ENCODE peak calls at places on chromosomes 12 and 14, in eight cellular contexts. D, T, H, B, U, J, M and K are unnamed samples.

GRCh38 chr14:20757963-20758362 is 10.2 kb upstream of the EDDM3B start:
- DNase-seq in D (no peak), T (peak), H (no peak), B (peak), U (no peak), J (no peak), M (peak), K (peak)

GRCh38 chr12:3200779-3201738 is 123.9 kb downstream of the TSPAN9 start:
- DNase-seq in D (no peak), T (no peak), H (no peak), B (no peak), U (no peak), J (peak), M (no peak), K (no peak)

GRCh38 chr12:103401421-103401820 is 94.3 kb downstream of the C12orf42 start:
- DNase-seq in D (no peak), T (no peak), H (no peak), B (no peak), U (peak), J (no peak), M (peak), K (peak)

GRCh38 chr12:116539905-116540482 is 19.2 kb upstream of the MAP1LC3B2 start:
- DNase-seq in D (no peak), T (peak), H (no peak), B (peak), U (no peak), J (no peak), M (no peak), K (no peak)

GRCh38 chr12:82835217-82835616 is 148.5 kb downstream of the TMTC2 start:
- DNase-seq in D (no peak), T (no peak), H (no peak), B (no peak), U (peak), J (no peak), M (no peak), K (no peak)

GRCh38 chr12:57235728-57236131 is 6.2 kb downstream of the SHMT2 start:
- DNase-seq in D (no peak), T (no peak), H (no peak), B (no peak), U (no peak), J (no peak), M (no peak), K (no peak)

GRCh38 chr14:74567646-74568379 is 44.2 kb downstream of the LTBP2 start:
- DNase-seq in D (no peak), T (no peak), H (no peak), B (no peak), U (no peak), J (no peak), M (no peak), K (no peak)

GRCh38 chr14:65304963-65305362 is 107.6 kb upstream of the FUT8 start:
- DNase-seq in D (no peak), T (no peak), H (no peak), B (no peak), U (no peak), J (no peak), M (no peak), K (no peak)

GRCh38 chr12:32217354-32218310 is 111.0 kb downstream of the BICD1 start:
- DNase-seq in D (no peak), T (peak), H (no peak), B (peak), U (no peak), J (no peak), M (no peak), K (no peak)

GRCh38 chr12:105444050-105444808 is 113.7 kb downstream of the C12orf75 start:
- DNase-seq in D (no peak), T (peak), H (no peak), B (no peak), U (no peak), J (no peak), M (no peak), K (no peak)

GRCh38 chr12:89970646-89971192 is 262.1 kb upstream of the ATP2B1 start:
- DNase-seq in D (no peak), T (no peak), H (no peak), B (no peak), U (no peak), J (no peak), M (no peak), K (no peak)

GRCh38 chr12:57191410-57191809 is 25.2 kb upstream of the NXPH4 start:
- DNase-seq in D (no peak), T (no peak), H (no peak), B (no peak), U (no peak), J (no peak), M (no peak), K (no peak)

GRCh38 chr14:79580908-79581307 is 630.4 kb downstream of the DIO2 start:
- DNase-seq in D (no peak), T (no peak), H (no peak), B (no peak), U (no peak), J (no peak), M (no peak), K (no peak)

GRCh38 chr12:55932546-55932919 is 1.6 kb downstream of the DGKA start:
- DNase-seq in D (peak), T (peak), H (no peak), B (peak), U (no peak), J (no peak), M (peak), K (peak)

GRCh38 chr12:13024151-13024946 is 19.8 kb upstream of the FAM234B start:
- DNase-seq in D (no peak), T (peak), H (peak), B (peak), U (peak), J (no peak), M (no peak), K (no peak)

GRCh38 chr14:51157012-51157411 is 62.1 kb upstream of the TRIM9 start:
- DNase-seq in D (no peak), T (no peak), H (no peak), B (no peak), U (peak), J (no peak), M (no peak), K (peak)

GRCh38 chr14:77123381-77124344 is 17.9 kb downstream of the ZDHHC22 start:
- DNase-seq in D (no peak), T (peak), H (peak), B (peak), U (peak), J (no peak), M (no peak), K (no peak)

GRCh38 chr14:96194262-96194656 is 10.4 kb upstream of the BDKRB2 start:
- DNase-seq in D (no peak), T (no peak), H (no peak), B (no peak), U (no peak), J (no peak), M (no peak), K (no peak)

GRCh38 chr12:49233842-49234526 is 30.9 kb upstream of the TUBA1C start:
- DNase-seq in D (no peak), T (peak), H (peak), B (peak), U (no peak), J (no peak), M (no peak), K (no peak)

GRCh38 chr14:29681308-29681707 is 246.3 kb downstream of the PRKD1 start:
- DNase-seq in D (no peak), T (no peak), H (no peak), B (no peak), U (no peak), J (no peak), M (no peak), K (no peak)

GRCh38 chr12:122888232-122888752 is 7.6 kb downstream of the VPS37B start:
- DNase-seq in D (peak), T (peak), H (peak), B (peak), U (peak), J (no peak), M (peak), K (no peak)

GRCh38 chr12:99983721-99984258 is 946 bp downstream of the ANKS1B start:
- DNase-seq in D (no peak), T (peak), H (no peak), B (no peak), U (no peak), J (peak), M (no peak), K (peak)

GRCh38 chr12:49626169-49626835 is 2.9 kb downstream of the PRPF40B start:
- DNase-seq in D (no peak), T (no peak), H (no peak), B (no peak), U (no peak), J (no peak), M (no peak), K (no peak)